ENCODE peak calls at places on chromosomes 1 and 21, in nine cellular contexts. C is left cardiac atrium, H is NCI-H1105 treated with DMSO at 0.1 percent for 48 hours, E is activated T-cell treated with anti-CD3 and anti-CD28 coated beads for 1 hour, W is HFF-Myc, O is HT1080, G is tibial nerve, P is GM04504, K is stomach. L is an unnamed sample.

GRCh38 chr1:16458801-16459200 is 18.3 kb downstream of the NECAP2 start:
- DNase-seq in P (no peak), C (no peak), H (no peak), E (no peak), K (no peak), W (no peak), O (no peak), G (no peak), L (no peak)

GRCh38 chr1:225926551-225927113 is 2.6 kb upstream of the PYCR2 start:
- DNase-seq in C (no peak), P (no peak), W (no peak), H (no peak), E (no peak), O (no peak), G (no peak), K (no peak), L (peak)

GRCh38 chr1:46690931-46691411 is 19.3 kb downstream of the TEX38 start:
- DNase-seq in K (no peak), H (no peak), E (no peak), O (no peak), P (no peak), C (no peak), W (no peak), G (no peak), L (no peak)

GRCh38 chr1:59971464-59971911 is 44.9 kb upstream of the CYP2J2 start:
- DNase-seq in E (peak), K (peak), W (no peak), C (peak), G (peak), H (peak), P (peak), O (peak), L (peak)

GRCh38 chr1:238642231-238642630 is 744.1 kb upstream of the CHRM3 start:
- DNase-seq in G (no peak), C (no peak), W (no peak), P (peak), K (no peak), O (no peak), H (no peak), E (no peak), L (peak)

GRCh38 chr1:32538887-32539583 is at the start of gene ZBTB8A:
- DNase-seq in W (peak), P (peak), O (peak), G (no peak), C (peak), K (peak), E (no peak), H (peak), L (peak)

GRCh38 chr1:232182206-232182605 is 447.7 kb downstream of the SIPA1L2 start:
- DNase-seq in H (no peak), W (no peak), K (no peak), P (no peak), G (no peak), E (no peak), C (no peak), O (no peak), L (no peak)

GRCh38 chr1:154682252-154682651 is 74.3 kb upstream of the ADAR start:
- DNase-seq in W (no peak), C (no peak), O (no peak), H (no peak), E (no peak), G (no peak), P (no peak), K (no peak), L (no peak)

GRCh38 chr21:42552407-42553336 is 39.0 kb downstream of the SLC37A1 start:
- DNase-seq in W (no peak), C (no peak), G (no peak), P (no peak), O (no peak), K (no peak), H (no peak), E (no peak), L (no peak)

GRCh38 chr1:53621144-53621543 is 117.8 kb downstream of the GLIS1 start:
- DNase-seq in E (no peak), G (no peak), H (no peak), K (peak), P (no peak), C (no peak), W (no peak), O (no peak), L (no peak)

GRCh38 chr1:208154679-208155078 is 89.5 kb downstream of the PLXNA2 start:
- DNase-seq in H (no peak), C (peak), O (no peak), P (no peak), K (peak), E (no peak), W (no peak), G (no peak), L (no peak)

GRCh38 chr1:55803429-55803828 is 588.3 kb upstream of the USP24 start:
- DNase-seq in E (no peak), P (no peak), H (no peak), C (no peak), W (no peak), O (no peak), G (no peak), K (no peak), L (no peak)